ENCODE peak calls at places on chromosomes 13 and 19, in eight cellular contexts. D is ovary, V is Peyer's patch, L is H1, W is esophagus squamous epithelium, O is stomach, B is spleen, U is adrenal gland. C is an unnamed sample. For H3K9me3, the result is how much of the 10 kb centered on the place peaks cover.

GRCh38 chr13:112928020-112928931 is 40.7 kb upstream of the MCF2L start:
- DNase-seq in D (no peak), V (no peak), L (no peak), W (no peak), O (no peak), B (no peak), U (no peak), C (no peak)

GRCh38 chr19:49415102-49415809 is 8.0 kb downstream of the PTH2 start:
- DNase-seq in D (no peak), V (no peak), L (no peak), W (no peak), O (no peak), B (no peak), U (no peak), C (no peak)

GRCh38 chr13:31119966-31120733 is 41.6 kb downstream of the HSPH1 start:
- DNase-seq in D (no peak), V (no peak), L (peak), W (no peak), O (no peak), B (no peak), U (no peak), C (no peak)

GRCh38 chr13:97413694-97414093 is 20.3 kb upstream of the RAP2A start:
- DNase-seq in D (no peak), V (no peak), L (no peak), W (no peak), O (no peak), B (no peak), U (no peak), C (no peak)

GRCh38 chr13:112703935-112704633 is 14.2 kb downstream of the ATP11A start:
- DNase-seq in D (no peak), V (peak), L (no peak), W (no peak), O (no peak), B (peak), U (peak), C (no peak)

GRCh38 chr19:48455908-48456562 is 661 bp downstream of the KCNJ14 start:
- DNase-seq in D (no peak), V (no peak), L (no peak), W (no peak), O (no peak), B (no peak), U (no peak), C (no peak)

GRCh38 chr13:82713681-82714405 is 1168.4 kb downstream of the SLITRK1 start:
- DNase-seq in D (no peak), V (no peak), L (no peak), W (no peak), O (no peak), B (no peak), U (no peak), C (no peak)

GRCh38 chr13:63124863-63125262 is 1709.2 kb upstream of the PCDH20 start:
- DNase-seq in D (no peak), V (no peak), L (no peak), W (no peak), O (no peak), B (no peak), U (no peak), C (no peak)

GRCh38 chr13:49669735-49670309 is 21.5 kb downstream of the EBPL start:
- DNase-seq in D (peak), V (no peak), L (peak), W (no peak), O (peak), B (no peak), U (peak), C (peak)

GRCh38 chr13:94700536-94700935 is 11.8 kb downstream of the SOX21 start:
- DNase-seq in D (no peak), V (no peak), L (no peak), W (no peak), O (no peak), B (no peak), U (no peak), C (no peak)

GRCh38 chr19:54203151-54203611 is 2.5 kb downstream of the RPS9 start:
- DNase-seq in D (no peak), V (no peak), L (no peak), W (no peak), O (peak), B (peak), U (no peak), C (no peak)

GRCh38 chr19:50673118-50673517 is 23.9 kb downstream of the C19orf81 start:
- DNase-seq in D (no peak), V (no peak), L (no peak), W (no peak), O (no peak), B (no peak), U (no peak), C (no peak)

GRCh38 chr19:2164020-2164988 is 571 bp downstream of the DOT1L start:
- DNase-seq in D (no peak), V (no peak), L (peak), W (no peak), O (no peak), B (peak), U (no peak), C (peak)

DNA sequence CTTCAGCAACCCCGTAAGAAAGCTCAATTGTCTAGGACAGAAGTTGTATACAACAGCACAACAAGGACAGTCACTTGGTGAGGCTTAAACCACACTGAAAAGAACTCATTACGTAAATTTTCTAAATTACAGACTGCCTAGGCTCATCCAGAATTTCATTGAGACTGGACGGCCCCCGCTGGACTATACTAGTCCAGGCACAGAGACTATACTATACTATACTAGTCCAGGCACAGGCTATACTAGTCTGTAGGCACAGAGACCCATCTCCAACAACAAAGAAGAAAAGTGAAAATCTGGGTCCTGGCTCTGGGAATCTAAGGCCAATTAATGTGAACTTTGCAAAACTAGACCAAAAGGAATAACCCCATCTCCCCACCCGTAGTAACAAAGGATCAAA is 700 bp downstream of the ZNF816 start:
- DNase-seq in D (no peak), V (no peak), L (no peak), W (no peak), O (no peak), B (no peak), U (no peak), C (no peak)
- H3K27ac ChIP-seq in D (peak), V (peak), L (no peak), W (peak), O (peak), B (peak), U (peak), C (peak)

GRCh38 chr19:35556025-35556590 is 7.3 kb downstream of the ATP4A start:
- DNase-seq in D (no peak), V (no peak), L (no peak), W (no peak), O (no peak), B (peak), U (no peak), C (no peak)
- TF ChIP-seq POLR2A in D (no peak), V (no peak), L (no peak), W (no peak), O (no peak), B (no peak), U (no peak), C (no peak)

GRCh38 chr19:56900573-56901097 is 60.1 kb upstream of the PEG3 start:
- DNase-seq in D (no peak), V (no peak), L (no peak), W (no peak), O (no peak), B (no peak), U (no peak), C (no peak)
- H3K9me3 ChIP-seq in D (under half), V (under half), L (under half), W (under half), O (under half), B (half or more), U (under half), C (under half)

GRCh38 chr19:35460608-35461007 is 12.6 kb downstream of the FFAR2 start:
- DNase-seq in D (no peak), V (no peak), L (no peak), W (no peak), O (no peak), B (no peak), U (no peak), C (no peak)

GRCh38 chr19:35461050-35461449 is 13.0 kb downstream of the FFAR2 start:
- DNase-seq in D (peak), V (no peak), L (no peak), W (no peak), O (peak), B (no peak), U (no peak), C (peak)

GRCh38 chr19:35458192-35458591 is 10.1 kb downstream of the FFAR2 start:
- DNase-seq in D (no peak), V (no peak), L (no peak), W (no peak), O (no peak), B (no peak), U (no peak), C (no peak)

GRCh38 chr19:35458821-35459391 is 10.8 kb downstream of the FFAR2 start:
- DNase-seq in D (no peak), V (no peak), L (no peak), W (no peak), O (peak), B (peak), U (no peak), C (no peak)

DNA sequence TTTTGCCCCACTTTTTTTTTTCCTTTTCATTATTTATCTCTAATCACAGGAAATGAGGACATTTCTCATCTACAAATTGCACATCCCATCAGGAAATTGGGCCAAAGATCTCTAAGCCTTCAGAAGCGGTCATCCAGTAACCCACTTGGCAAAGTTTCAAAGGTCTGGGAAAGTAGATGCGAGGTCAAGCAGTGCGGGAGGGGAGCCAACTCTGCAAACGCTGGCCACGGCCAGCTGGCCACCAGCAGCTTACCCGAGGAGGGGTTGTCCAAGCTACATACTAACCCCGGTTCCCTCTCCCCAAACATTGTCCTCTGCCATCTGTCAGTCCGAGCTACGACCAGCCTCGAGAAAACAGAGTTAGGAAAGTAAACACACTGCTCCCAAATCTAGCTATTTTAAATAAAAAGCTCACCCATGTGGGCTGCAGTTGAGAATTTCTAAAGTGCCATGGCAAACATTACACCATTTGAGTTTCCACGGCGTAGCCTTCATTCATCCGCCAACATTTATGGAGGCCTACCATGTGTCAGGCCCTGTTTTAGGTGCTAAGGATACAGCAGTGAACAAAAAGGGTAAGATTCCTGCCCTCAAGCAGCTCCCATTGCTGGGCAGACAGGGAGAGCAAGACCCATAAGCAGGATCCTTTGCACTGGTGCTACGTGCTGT is 11.5 kb downstream of the FFAR2 start:
- DNase-seq in D (peak), V (no peak), L (no peak), W (no peak), O (peak), B (peak), U (peak), C (peak)
- H3K27ac ChIP-seq in D (no peak), V (no peak), L (no peak), W (no peak), O (peak), B (peak), U (peak), C (no peak)

DNA sequence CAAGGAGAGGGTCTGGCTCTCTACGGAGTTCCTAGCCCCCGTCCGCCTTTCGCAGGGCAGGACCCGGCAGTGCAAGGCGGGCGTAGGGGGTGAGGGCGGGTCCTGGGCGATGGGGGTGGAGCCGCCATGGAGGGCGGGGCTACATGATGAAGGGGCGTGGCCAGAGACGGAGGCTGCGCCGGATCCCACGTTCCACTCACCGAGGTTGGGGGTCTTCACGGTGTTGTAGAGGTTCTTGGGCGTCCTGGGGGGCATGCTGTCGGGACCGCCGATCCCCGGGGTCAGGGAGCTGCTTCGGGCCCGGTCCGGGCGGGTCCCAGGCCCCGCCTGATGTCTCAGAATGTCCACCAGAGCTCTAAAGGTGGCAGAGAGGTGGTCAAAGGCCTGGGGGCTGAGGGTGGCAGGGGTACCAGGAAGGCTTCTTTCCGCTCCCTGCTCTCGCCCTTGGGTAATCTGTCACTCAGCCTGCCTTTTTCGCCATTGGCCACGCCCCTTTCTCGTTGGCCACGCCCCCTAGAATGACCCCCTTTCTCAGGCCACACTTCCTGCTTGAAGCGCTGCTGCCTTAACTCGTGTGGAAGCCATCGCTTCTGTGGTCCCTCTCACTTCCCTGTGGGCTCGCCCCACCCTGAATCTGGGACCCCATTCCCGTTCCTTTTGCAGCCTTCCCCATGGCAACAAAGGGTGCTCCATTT is 2.5 kb downstream of the SHISA7 start:
- DNase-seq in D (no peak), V (no peak), L (peak), W (no peak), O (no peak), B (no peak), U (no peak), C (no peak)
- TF ChIP-seq POLR2A in D (no peak), V (no peak), L (no peak), W (no peak), O (no peak), B (no peak), U (no peak), C (no peak)

DNA sequence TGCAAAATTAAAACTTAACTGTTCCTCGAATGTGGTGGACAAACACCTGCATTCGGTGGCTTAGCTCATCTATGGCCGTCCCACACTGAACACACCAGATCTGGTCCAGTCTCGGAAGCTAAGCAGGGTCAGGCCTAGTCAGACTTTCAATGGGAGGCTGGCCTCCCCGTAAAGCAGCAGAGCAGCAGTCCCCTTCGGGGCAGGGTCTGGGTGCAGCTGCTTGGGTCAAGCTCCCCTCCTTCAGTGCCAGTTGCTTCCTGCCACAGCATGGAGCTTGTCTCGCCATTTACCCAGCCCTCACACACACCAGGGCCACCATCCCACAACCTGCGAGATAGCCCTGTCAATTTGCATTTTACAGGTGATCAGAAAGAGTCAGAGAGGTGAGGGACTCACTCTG is 93.2 kb downstream of the TUBA3C start:
- DNase-seq in D (no peak), V (no peak), L (no peak), W (no peak), O (no peak), B (peak), U (no peak), C (no peak)
- H3K9me3 ChIP-seq in D (under half), V (under half), L (half or more), W (under half), O (under half), B (under half), U (under half), C (under half)

GRCh38 chr19:39864118-39864517 is 17.9 kb upstream of the FBL start:
- DNase-seq in D (no peak), V (peak), L (no peak), W (no peak), O (no peak), B (no peak), U (no peak), C (no peak)

GRCh38 chr19:39852882-39853281 is 6.7 kb upstream of the FBL start:
- DNase-seq in D (no peak), V (no peak), L (no peak), W (no peak), O (no peak), B (no peak), U (no peak), C (no peak)

DNA sequence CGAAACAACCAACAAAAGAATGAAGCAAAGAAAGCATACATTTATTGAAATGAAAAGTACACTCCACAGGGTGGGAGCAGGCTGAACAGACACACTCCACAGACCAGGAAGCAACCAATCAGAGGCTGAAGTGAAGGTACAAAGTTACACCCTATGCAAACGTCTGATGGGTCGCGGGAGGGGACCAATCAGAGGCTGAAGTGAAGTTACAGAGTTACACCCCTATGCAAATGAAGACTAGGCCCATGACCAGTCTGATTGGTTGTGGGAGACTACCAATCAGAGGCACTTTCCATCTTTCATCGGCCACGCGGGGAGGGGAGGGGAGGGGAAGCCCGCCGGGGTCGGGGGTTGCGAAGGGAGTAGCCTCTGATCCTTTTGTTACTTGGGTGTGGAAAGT is 12.4 kb upstream of the FBL start:
- DNase-seq in D (no peak), V (no peak), L (no peak), W (no peak), O (peak), B (peak), U (peak), C (no peak)
- H3K27ac ChIP-seq in D (no peak), V (no peak), L (no peak), W (no peak), O (no peak), B (no peak), U (no peak), C (no peak)

GRCh38 chr13:74774252-74774651 is 640.0 kb upstream of the KLF12 start:
- DNase-seq in D (no peak), V (no peak), L (no peak), W (no peak), O (no peak), B (no peak), U (no peak), C (no peak)

GRCh38 chr13:74768521-74769090 is 634.4 kb upstream of the KLF12 start:
- DNase-seq in D (no peak), V (no peak), L (no peak), W (no peak), O (no peak), B (no peak), U (no peak), C (no peak)

GRCh38 chr13:74770361-74770760 is 636.2 kb upstream of the KLF12 start:
- DNase-seq in D (no peak), V (no peak), L (no peak), W (no peak), O (no peak), B (no peak), U (no peak), C (no peak)

GRCh38 chr13:74771964-74772363 is 637.8 kb upstream of the KLF12 start:
- DNase-seq in D (no peak), V (no peak), L (no peak), W (no peak), O (no peak), B (no peak), U (no peak), C (no peak)

GRCh38 chr13:74773263-74773662 is 639.1 kb upstream of the KLF12 start:
- DNase-seq in D (no peak), V (no peak), L (no peak), W (no peak), O (no peak), B (no peak), U (no peak), C (no peak)
- TF ChIP-seq POLR2A in D (no peak), V (no peak), L (no peak), W (no peak), O (no peak), B (no peak), U (no peak), C (no peak)

DNA sequence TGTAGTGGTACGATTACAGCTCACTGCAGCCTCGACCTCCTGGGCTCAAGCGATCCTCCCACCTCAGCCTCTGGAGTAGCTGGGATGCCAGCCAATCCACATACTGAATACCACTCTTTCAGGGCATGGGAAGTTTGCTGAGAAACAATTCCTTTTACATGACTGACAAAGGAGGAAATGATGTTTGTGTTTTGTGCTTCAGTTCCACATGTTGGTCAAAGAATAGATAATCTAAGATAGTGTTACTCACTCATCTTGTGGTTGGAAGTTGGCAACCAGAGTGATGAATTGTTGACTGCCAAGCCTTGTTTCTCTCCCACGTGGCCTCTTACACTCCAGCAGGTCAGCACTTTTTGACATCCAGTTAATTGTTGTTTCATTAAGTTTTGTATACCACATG is 7.6 kb downstream of the MBD3L2B start:
- DNase-seq in D (no peak), V (no peak), L (no peak), W (no peak), O (no peak), B (no peak), U (no peak), C (no peak)
- H3K9me3 ChIP-seq in D (under half), V (under half), L (under half), W (under half), O (under half), B (under half), U (under half), C (under half)